ENCODE peak calls at places on chromosomes 7 and 10, in four cellular contexts. I is neural progenitor cell, C is hepatocyte, W is MM.1S. P is an unnamed sample.

GRCh38 chr7:2248984-2249694 is 7.1 kb downstream of the NUDT1 start:
- DNase-seq in W (peak; percentile 72), I (no peak), C (peak; percentile 41), P (peak; percentile 80)

GRCh38 chr10:94411304-94411703 is 9.0 kb downstream of the TBC1D12 start:
- DNase-seq in I (no peak), C (no peak), W (no peak), P (no peak)

GRCh38 chr7:134040988-134041387 is 86.2 kb upstream of the LRGUK start:
- DNase-seq in C (no peak), I (no peak), W (no peak), P (no peak)

GRCh38 chr10:75001715-75002350 is 109.6 kb upstream of the SAMD8 start:
- DNase-seq in I (no peak), W (no peak), C (no peak), P (no peak)

GRCh38 chr7:8131694-8132605 is 130.0 kb downstream of the ICA1 start:
- DNase-seq in C (no peak), W (peak; percentile 55), I (no peak), P (no peak)

GRCh38 chr10:16470747-16471146 is 33.9 kb downstream of the PTER start:
- DNase-seq in C (no peak), I (no peak), W (no peak), P (no peak)

GRCh38 chr10:72162978-72163377 is 52.8 kb upstream of the ANAPC16 start:
- DNase-seq in W (no peak), C (no peak), I (no peak), P (peak; percentile 66)

GRCh38 chr7:28629216-28629848 is 217.0 kb downstream of the CREB5 start:
- DNase-seq in I (no peak), W (no peak), C (peak; percentile 48), P (peak; percentile 11)

GRCh38 chr10:110069502-110069982 is 61.8 kb downstream of the ADD3 start:
- DNase-seq in I (no peak), C (no peak), W (peak; percentile 69), P (no peak)

GRCh38 chr7:5630670-5631069 is 150.8 kb downstream of the RNF216 start:
- DNase-seq in C (no peak), I (no peak), W (no peak), P (no peak)

GRCh38 chr7:144835166-144835611 is 664 bp downstream of the TPK1 start:
- DNase-seq in I (peak; percentile 48), C (peak; percentile 42), W (peak; percentile 54), P (peak; percentile 30)

GRCh38 chr10:86357041-86357440 is 9.6 kb downstream of the GRID1 start:
- DNase-seq in W (no peak), C (no peak), I (no peak), P (no peak)

DNA sequence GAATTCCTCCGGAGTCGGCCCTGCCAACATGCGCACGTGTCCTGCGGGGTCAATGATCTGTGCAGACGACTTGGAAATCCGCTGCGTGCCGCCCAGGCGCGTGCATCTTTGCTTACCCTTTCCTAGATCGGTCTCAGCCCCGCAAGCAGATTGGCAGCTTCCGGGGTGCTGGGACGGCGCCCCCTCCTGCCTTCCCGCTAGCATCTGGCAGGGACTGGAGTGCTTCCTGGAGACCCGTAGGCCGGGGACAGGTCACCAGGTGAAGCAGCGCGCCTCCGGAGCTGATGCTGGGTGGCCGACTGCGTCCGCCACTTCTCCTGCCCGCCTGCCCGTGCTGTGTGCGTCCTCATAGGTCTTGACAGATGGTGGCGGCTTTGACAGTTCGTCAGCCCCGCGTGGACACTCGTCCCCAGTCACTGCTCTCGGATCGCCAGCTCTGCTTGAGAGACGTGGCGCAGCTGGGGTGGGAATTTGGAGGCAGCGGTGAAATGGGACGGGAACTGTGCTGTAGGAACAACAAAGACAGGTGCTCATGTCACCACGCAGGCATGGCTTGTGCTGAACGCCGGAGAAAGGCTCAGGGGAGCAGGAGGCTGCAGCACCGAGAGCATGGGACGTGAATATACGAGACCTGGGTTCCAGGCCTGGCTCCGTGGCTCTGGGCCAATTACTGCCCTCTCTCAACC is 21.9 kb upstream of the KCNK18 start:
- DNase-seq in C (peak; percentile 31), I (no peak), W (peak; percentile 25), P (no peak)
- TF ChIP-seq CTCF in C (no peak), I (no peak), W (no peak), P (no peak)

GRCh38 chr7:14761506-14762296 is 140.8 kb downstream of the DGKB start:
- DNase-seq in I (no peak), C (peak; percentile 47), W (no peak), P (peak; percentile 92)
- TF ChIP-seq EZH2phosphoT487 in I (no peak), C (no peak), W (no peak), P (no peak)

DNA sequence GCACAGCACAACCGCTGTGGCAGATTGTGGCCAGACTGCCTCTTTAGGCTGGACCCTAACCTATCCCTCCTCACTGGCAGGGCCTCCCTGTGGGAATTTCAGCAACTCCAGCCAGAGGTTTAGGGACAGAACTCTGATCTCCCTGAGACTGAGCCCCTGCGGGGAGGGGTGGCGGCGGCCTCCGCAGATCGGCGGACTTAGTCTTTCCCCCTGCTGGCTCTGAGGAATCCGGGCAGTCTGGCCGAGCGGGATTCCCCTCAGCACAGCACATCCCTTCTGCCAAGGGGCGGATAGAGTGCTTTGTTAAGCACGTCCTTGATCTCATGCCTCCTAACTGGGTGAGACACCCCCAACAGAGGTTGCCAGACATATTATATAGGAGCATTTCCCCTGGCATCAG is 224.2 kb upstream of the NPY start:
- DNase-seq in W (no peak), I (peak; percentile 6), C (no peak), P (no peak)
- H2AFZ ChIP-seq in W (no peak overlapping the region), I (no peak overlapping the region), C (no peak overlapping the region), P (no peak overlapping the region)

GRCh38 chr7:391411-391951 is 101.5 kb downstream of the FOXL3 start:
- DNase-seq in I (no peak), C (no peak), W (no peak), P (no peak)

GRCh38 chr7:389911-390601 is 100.1 kb downstream of the FOXL3 start:
- DNase-seq in I (no peak), C (no peak), W (no peak), P (no peak)

GRCh38 chr7:391961-392524 is 102.1 kb downstream of the FOXL3 start:
- DNase-seq in W (no peak), I (no peak), C (no peak), P (no peak)

GRCh38 chr7:390761-391410 is 100.9 kb downstream of the FOXL3 start:
- DNase-seq in C (no peak), W (no peak), I (no peak), P (no peak)

GRCh38 chr7:392822-393221 is 102.9 kb downstream of the FOXL3 start:
- DNase-seq in I (no peak), W (no peak), C (no peak), P (no peak)
- TF ChIP-seq CTCF in I (no peak), W (no peak), C (no peak), P (no peak)

GRCh38 chr10:79162861-79163662 is 94.3 kb downstream of the ZMIZ1 start:
- DNase-seq in W (no peak), C (no peak), I (no peak), P (peak; percentile 100)
- TF ChIP-seq EZH2phosphoT487 in W (no peak), C (no peak), I (no peak), P (no peak)

GRCh38 chr10:125782055-125782454 is 6.4 kb upstream of the MMP21 start:
- DNase-seq in I (no peak), C (no peak), W (no peak), P (no peak)
- H2AFZ ChIP-seq in I (no peak overlapping the region), C (no peak overlapping the region), W (no peak overlapping the region), P (no peak overlapping the region)

P was measured in PC-3.